ENCODE peak calls at places on chromosomes 4 and X, in six cellular contexts. One of them, this sample, is unnamed.

GRCh38 chrX:81996166-81996565 is 794.3 kb downstream of the SH3BGRL start:
- DNase-seq in lower leg skin: no peak
- DNase-seq in ovary: no peak
- DNase-seq in IMR-90: no peak
- DNase-seq in heart left ventricle: no peak
- DNase-seq in GM12891: no peak
- DNase-seq in this sample: no peak

GRCh38 chrX:69948398-69948797 is 101.3 kb downstream of the AWAT2 start:
- DNase-seq in lower leg skin: no peak
- DNase-seq in IMR-90: no peak
- DNase-seq in ovary: no peak
- DNase-seq in GM12891: no peak
- DNase-seq in heart left ventricle: no peak
- DNase-seq in this sample: no peak

GRCh38 chr4:71026086-71026485 is 32.6 kb downstream of the DCK start:
- DNase-seq in GM12891: no peak
- DNase-seq in lower leg skin: no peak
- DNase-seq in ovary: no peak
- DNase-seq in heart left ventricle: no peak
- DNase-seq in IMR-90: peak
- DNase-seq in this sample: no peak

GRCh38 chr4:139977838-139978604 is 176.0 kb downstream of the MAML3 start:
- DNase-seq in GM12891: no peak
- DNase-seq in lower leg skin: no peak
- DNase-seq in IMR-90: no peak
- DNase-seq in heart left ventricle: no peak
- DNase-seq in ovary: no peak
- DNase-seq in this sample: no peak

GRCh38 chrX:13377537-13377936 is 57.7 kb upstream of the ATXN3L start:
- DNase-seq in GM12891: no peak
- DNase-seq in lower leg skin: no peak
- DNase-seq in IMR-90: peak
- DNase-seq in ovary: no peak
- DNase-seq in heart left ventricle: no peak
- DNase-seq in this sample: no peak

GRCh38 chrX:51894697-51895336 is 1.4 kb downstream of the MAGED1 start:
- DNase-seq in lower leg skin: no peak
- DNase-seq in heart left ventricle: no peak
- DNase-seq in IMR-90: peak
- DNase-seq in ovary: peak
- DNase-seq in GM12891: peak
- DNase-seq in this sample: peak

GRCh38 chr4:123671633-123672404 is 275.2 kb downstream of the SPRY1 start:
- DNase-seq in ovary: no peak
- DNase-seq in IMR-90: no peak
- DNase-seq in lower leg skin: no peak
- DNase-seq in heart left ventricle: no peak
- DNase-seq in GM12891: peak
- DNase-seq in this sample: no peak

GRCh38 chrX:110175146-110175545 is 142.7 kb downstream of the AMMECR1 start:
- DNase-seq in ovary: no peak
- DNase-seq in GM12891: no peak
- DNase-seq in IMR-90: no peak
- DNase-seq in lower leg skin: no peak
- DNase-seq in heart left ventricle: no peak
- DNase-seq in this sample: no peak

GRCh38 chrX:15834827-15835595 is 19.6 kb downstream of the AP1S2 start:
- DNase-seq in GM12891: no peak
- DNase-seq in IMR-90: peak
- DNase-seq in lower leg skin: no peak
- DNase-seq in ovary: no peak
- DNase-seq in heart left ventricle: no peak
- DNase-seq in this sample: no peak

GRCh38 chr4:133921280-133922195 is 280.1 kb downstream of the PABPC4L start:
- DNase-seq in ovary: no peak
- DNase-seq in lower leg skin: no peak
- DNase-seq in heart left ventricle: no peak
- DNase-seq in IMR-90: peak
- DNase-seq in GM12891: no peak
- DNase-seq in this sample: no peak

GRCh38 chr4:21888195-21888976 is 60.2 kb downstream of the KCNIP4 start:
- DNase-seq in lower leg skin: no peak
- DNase-seq in GM12891: no peak
- DNase-seq in ovary: no peak
- DNase-seq in heart left ventricle: no peak
- DNase-seq in IMR-90: peak
- DNase-seq in this sample: no peak

GRCh38 chr4:150579591-150580234 is 2.2 kb upstream of the MAB21L2 start:
- DNase-seq in GM12891: no peak
- DNase-seq in ovary: no peak
- DNase-seq in heart left ventricle: peak
- DNase-seq in lower leg skin: no peak
- DNase-seq in IMR-90: peak
- DNase-seq in this sample: no peak

GRCh38 chrX:65985922-65986588 is 53.8 kb downstream of the VSIG4 start:
- DNase-seq in IMR-90: peak
- DNase-seq in heart left ventricle: no peak
- DNase-seq in ovary: no peak
- DNase-seq in GM12891: no peak
- DNase-seq in lower leg skin: peak
- DNase-seq in this sample: no peak

GRCh38 chrX:136608295-136608933 is 39.5 kb upstream of the CD40LG start:
- DNase-seq in IMR-90: no peak
- DNase-seq in GM12891: no peak
- DNase-seq in heart left ventricle: peak
- DNase-seq in ovary: peak
- DNase-seq in lower leg skin: peak
- DNase-seq in this sample: peak

GRCh38 chr4:122107680-122108079 is 44.5 kb upstream of the BLTP1 start:
- DNase-seq in ovary: no peak
- DNase-seq in IMR-90: no peak
- DNase-seq in heart left ventricle: no peak
- DNase-seq in GM12891: no peak
- DNase-seq in lower leg skin: no peak
- DNase-seq in this sample: no peak

GRCh38 chr4:99857302-99857701 is 36.9 kb downstream of the LAMTOR3 start:
- DNase-seq in GM12891: no peak
- DNase-seq in IMR-90: no peak
- DNase-seq in ovary: no peak
- DNase-seq in lower leg skin: no peak
- DNase-seq in heart left ventricle: no peak
- DNase-seq in this sample: no peak

GRCh38 chr4:149344436-149344835 is 471.2 kb downstream of the IQCM start:
- DNase-seq in lower leg skin: no peak
- DNase-seq in ovary: no peak
- DNase-seq in GM12891: no peak
- DNase-seq in heart left ventricle: no peak
- DNase-seq in IMR-90: peak
- DNase-seq in this sample: no peak

GRCh38 chrX:46294234-46294633 is 251.0 kb downstream of the ZNF674 start:
- DNase-seq in GM12891: no peak
- DNase-seq in ovary: no peak
- DNase-seq in IMR-90: no peak
- DNase-seq in heart left ventricle: no peak
- DNase-seq in lower leg skin: no peak
- DNase-seq in this sample: no peak

GRCh38 chrX:143664302-143664701 is 28.4 kb upstream of the SLITRK4 start:
- DNase-seq in lower leg skin: no peak
- DNase-seq in IMR-90: no peak
- DNase-seq in GM12891: no peak
- DNase-seq in heart left ventricle: no peak
- DNase-seq in ovary: no peak
- DNase-seq in this sample: no peak

GRCh38 chr4:16133406-16133805 is 49.6 kb upstream of the PROM1 start:
- DNase-seq in GM12891: no peak
- DNase-seq in IMR-90: no peak
- DNase-seq in ovary: no peak
- DNase-seq in lower leg skin: no peak
- DNase-seq in heart left ventricle: no peak
- DNase-seq in this sample: no peak

GRCh38 chr4:185145572-185145971 is 2.5 kb downstream of the SLC25A4 start:
- DNase-seq in heart left ventricle: peak
- DNase-seq in GM12891: no peak
- DNase-seq in IMR-90: no peak
- DNase-seq in lower leg skin: no peak
- DNase-seq in ovary: no peak
- DNase-seq in this sample: no peak

GRCh38 chr4:147831452-147832192 is 99.7 kb downstream of the ARHGAP10 start:
- DNase-seq in GM12891: no peak
- DNase-seq in ovary: no peak
- DNase-seq in lower leg skin: peak
- DNase-seq in IMR-90: peak
- DNase-seq in heart left ventricle: no peak
- DNase-seq in this sample: peak

GRCh38 chr4:165464813-165465381 is 86.1 kb downstream of the CPE start:
- DNase-seq in heart left ventricle: no peak
- DNase-seq in lower leg skin: no peak
- DNase-seq in ovary: no peak
- DNase-seq in IMR-90: peak
- DNase-seq in GM12891: no peak
- DNase-seq in this sample: no peak

DNA sequence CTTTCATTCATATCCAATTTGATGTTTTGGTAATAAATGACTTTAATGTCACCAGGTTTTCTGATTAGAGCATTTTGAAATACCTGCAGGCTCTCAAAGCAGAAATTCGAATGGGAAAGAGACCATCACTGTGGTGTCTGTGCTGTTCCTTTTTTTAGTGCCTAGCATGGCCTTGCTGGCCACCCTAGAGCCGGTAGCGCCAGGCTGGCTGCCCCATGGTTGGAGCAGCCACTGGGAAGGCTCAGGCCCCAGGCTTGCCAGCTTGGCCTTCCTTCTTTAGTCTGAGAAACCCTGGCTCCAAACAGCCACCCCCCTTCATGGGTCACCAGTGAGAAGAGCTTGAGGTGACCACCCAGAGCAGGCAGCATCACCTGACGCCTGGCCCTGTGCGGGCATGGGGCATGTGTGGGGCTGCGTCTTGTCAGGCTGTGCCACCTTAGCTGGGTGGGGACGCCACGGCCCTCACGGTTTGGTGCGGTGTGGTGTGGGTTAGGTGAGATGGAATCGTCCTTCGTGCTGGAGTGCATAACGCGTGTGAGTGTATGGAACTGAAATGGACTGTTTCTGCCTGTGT is 30.0 kb downstream of the TRMT44 start:
- DNase-seq in lower leg skin: no peak
- DNase-seq in GM12891: no peak
- DNase-seq in IMR-90: no peak
- DNase-seq in ovary: peak
- DNase-seq in heart left ventricle: no peak
- DNase-seq in this sample: no peak
- TF ChIP-seq POLR2A in lower leg skin: no peak
- TF ChIP-seq POLR2A in GM12891: no peak
- TF ChIP-seq POLR2A in IMR-90: no peak
- TF ChIP-seq POLR2A in ovary: no peak
- TF ChIP-seq POLR2A in heart left ventricle: no peak
- TF ChIP-seq POLR2A in this sample: no peak

GRCh38 chr4:187380181-187380581 is 615.4 kb upstream of the ZFP42 start:
- DNase-seq in ovary: no peak
- DNase-seq in IMR-90: peak
- DNase-seq in heart left ventricle: no peak
- DNase-seq in lower leg skin: no peak
- DNase-seq in GM12891: no peak
- DNase-seq in this sample: no peak
- TF ChIP-seq POLR2A in ovary: no peak
- TF ChIP-seq POLR2A in IMR-90: no peak
- TF ChIP-seq POLR2A in heart left ventricle: no peak
- TF ChIP-seq POLR2A in lower leg skin: no peak
- TF ChIP-seq POLR2A in GM12891: no peak
- TF ChIP-seq POLR2A in this sample: no peak

DNA sequence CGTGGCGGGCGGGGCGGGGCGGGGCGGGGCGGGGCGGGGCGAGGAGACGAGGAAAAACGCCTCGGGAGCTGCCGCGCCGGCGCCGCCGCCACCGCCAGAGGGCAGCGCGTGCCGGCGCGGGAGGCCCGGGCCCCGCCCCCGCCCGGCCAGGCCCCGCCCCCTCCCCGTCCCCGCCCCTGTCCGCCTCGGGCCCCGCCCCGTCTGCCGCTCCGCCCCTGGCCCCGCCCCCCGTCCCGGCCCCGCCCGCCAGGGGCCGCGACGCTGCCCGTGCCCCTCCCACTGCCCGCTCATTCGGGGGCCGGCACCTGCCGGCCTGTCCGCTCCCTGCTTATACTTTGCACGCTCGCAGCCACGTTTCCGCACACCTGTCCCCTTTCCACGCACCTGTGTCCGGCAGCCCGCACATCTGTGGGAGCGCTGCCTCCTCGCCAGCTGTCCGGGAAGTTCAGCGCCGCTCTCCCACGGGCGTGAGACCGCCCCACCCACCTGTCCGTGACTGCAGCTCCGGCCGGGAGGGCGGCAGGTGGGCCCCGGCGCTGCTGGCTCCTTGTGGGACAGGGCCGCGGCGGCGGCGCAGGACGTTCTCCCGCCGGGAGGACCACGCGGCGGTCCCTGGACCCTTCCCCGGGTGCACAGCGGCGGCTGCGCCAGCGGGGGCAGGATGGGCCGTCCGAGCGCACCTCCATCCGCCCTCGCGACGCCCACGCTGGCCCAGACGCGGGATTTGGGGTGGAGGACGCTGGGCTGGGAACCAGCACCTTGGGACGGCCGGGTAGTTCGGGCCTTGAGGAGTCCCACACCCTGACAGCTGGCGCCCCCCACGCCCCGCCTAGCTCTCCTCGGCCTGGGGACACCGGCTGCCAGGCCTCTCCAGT is 1.5 kb upstream of the FGFRL1 start:
- DNase-seq in IMR-90: peak
- DNase-seq in ovary: peak
- DNase-seq in GM12891: peak
- DNase-seq in lower leg skin: peak
- DNase-seq in heart left ventricle: peak
- DNase-seq in this sample: peak
- TF ChIP-seq POLR2A in IMR-90: no peak
- TF ChIP-seq POLR2A in ovary: no peak
- TF ChIP-seq POLR2A in GM12891: no peak
- TF ChIP-seq POLR2A in lower leg skin: no peak
- TF ChIP-seq POLR2A in heart left ventricle: no peak
- TF ChIP-seq POLR2A in this sample: peak

DNA sequence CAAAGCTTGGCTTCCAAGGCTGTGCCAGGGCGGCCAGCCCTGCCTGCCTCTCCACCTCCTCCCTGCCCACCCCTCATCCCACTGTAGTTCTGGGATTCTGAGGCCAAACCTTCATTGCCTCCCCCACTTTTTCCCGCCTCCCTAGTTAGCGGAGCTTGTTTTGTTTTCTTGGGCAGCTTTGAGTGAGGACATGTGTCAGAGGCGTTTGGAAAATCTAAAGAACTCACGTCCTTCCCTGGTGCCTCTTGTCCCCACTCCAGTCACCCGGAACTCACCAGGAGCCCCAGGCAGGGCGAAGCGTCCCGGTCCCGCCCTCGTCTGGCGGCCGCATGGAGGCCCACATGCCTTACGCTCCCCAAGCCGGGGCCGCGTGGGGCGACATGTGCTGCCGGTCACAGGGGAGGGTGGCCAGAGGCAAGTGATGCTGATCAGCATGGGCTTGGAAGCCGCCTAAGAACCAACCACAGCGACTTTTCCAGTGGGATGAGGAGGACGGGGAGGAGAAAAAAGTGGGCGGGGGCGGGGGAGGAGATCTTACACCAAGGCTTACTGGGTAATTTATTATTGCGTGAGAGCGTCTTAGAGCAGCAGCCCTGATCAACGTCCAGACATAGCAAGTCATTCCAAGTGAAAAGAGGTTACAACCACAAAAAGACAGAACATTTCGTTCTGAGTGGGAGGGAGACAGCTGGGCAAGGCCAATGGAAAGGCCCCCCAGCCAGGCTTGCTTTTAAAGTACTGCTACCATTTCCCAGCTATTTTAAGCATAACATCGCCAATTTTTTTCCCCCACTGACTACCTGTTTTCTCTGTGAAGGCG is 48.5 kb downstream of the PRPS1 start:
- DNase-seq in ovary: peak
- DNase-seq in GM12891: no peak
- DNase-seq in heart left ventricle: peak
- DNase-seq in lower leg skin: peak
- DNase-seq in IMR-90: peak
- DNase-seq in this sample: peak
- TF ChIP-seq POLR2A in ovary: peak
- TF ChIP-seq POLR2A in GM12891: no peak
- TF ChIP-seq POLR2A in heart left ventricle: peak
- TF ChIP-seq POLR2A in lower leg skin: no peak
- TF ChIP-seq POLR2A in IMR-90: peak
- TF ChIP-seq POLR2A in this sample: peak